ENCODE peak calls at places on chromosomes 16 and 17, in seven cellular contexts. R, V, X, T, P, K and Y are unnamed samples.

GRCh38 chr16:52597772-52598483 is 51.0 kb upstream of the TOX3 start:
- DNase-seq in R (no peak), X (no peak), K (no peak), T (no peak), P (no peak), V (peak; percentile 46), Y (no peak)

GRCh38 chr16:18803569-18804462 is 2.5 kb upstream of the ARL6IP1 start:
- DNase-seq in X (no peak), P (no peak), K (no peak), T (no peak), R (no peak), V (no peak), Y (no peak)

GRCh38 chr16:48317614-48318013 is 67.6 kb downstream of the SIAH1 start:
- DNase-seq in K (no peak), R (no peak), X (no peak), T (no peak), P (no peak), V (no peak), Y (no peak)

GRCh38 chr17:76273923-76274558 is 8.9 kb downstream of the UBALD2 start:
- DNase-seq in P (no peak), R (peak; percentile 67), V (no peak), X (no peak), T (no peak), K (no peak), Y (no peak)

GRCh38 chr16:51268237-51268636 is 117.2 kb upstream of the SALL1 start:
- DNase-seq in T (no peak), V (no peak), X (no peak), P (no peak), R (no peak), K (no peak), Y (no peak)

GRCh38 chr17:35254107-35254802 is 11.4 kb downstream of the SLFN5 start:
- DNase-seq in P (peak; percentile 69), K (peak; percentile 19), V (no peak), T (peak; percentile 96), R (no peak), X (no peak), Y (no peak)

GRCh38 chr17:78337244-78338109 is 22.4 kb downstream of the SOCS3 start:
- DNase-seq in X (no peak), R (peak; percentile 75), T (peak; percentile 48), K (no peak), P (peak; percentile 80), V (no peak), Y (peak; percentile 79)

GRCh38 chr17:17119106-17119505 is 76.8 kb downstream of the MPRIP start:
- DNase-seq in K (no peak), P (no peak), X (no peak), T (no peak), R (peak; percentile 55), V (no peak), Y (no peak)

GRCh38 chr16:46852130-46852529 is 21.1 kb upstream of the C16orf87 start:
- DNase-seq in K (no peak), X (no peak), P (no peak), V (no peak), R (no peak), T (no peak), Y (no peak)

GRCh38 chr16:30183961-30184429 is 593 bp downstream of the CORO1A start:
- DNase-seq in R (peak; percentile 83), K (no peak), P (peak; percentile 65), X (peak; percentile 90), T (no peak), V (no peak), Y (peak; percentile 87)

GRCh38 chr17:6643460-6644125 is 2.7 kb downstream of the TXNDC17 start:
- DNase-seq in K (no peak), R (no peak), P (no peak), X (no peak), T (no peak), V (no peak), Y (no peak)

GRCh38 chr16:3650631-3651265 is 3.7 kb upstream of the DNASE1 start:
- DNase-seq in P (no peak), V (no peak), R (peak; percentile 59), T (no peak), X (no peak), K (no peak), Y (no peak)

GRCh38 chr16:23408242-23409201 is 44.5 kb downstream of the COG7 start:
- DNase-seq in R (no peak), V (no peak), K (peak; percentile 67), X (no peak), T (peak; percentile 8), P (no peak), Y (no peak)

GRCh38 chr17:36942031-36942599 is 4.8 kb downstream of the LHX1 start:
- DNase-seq in X (no peak), K (no peak), R (no peak), P (peak; percentile 44), V (no peak), T (no peak), Y (peak; percentile 31)

GRCh38 chr16:54577566-54578180 is 291.1 kb upstream of the IRX3 start:
- DNase-seq in T (no peak), V (no peak), K (no peak), X (no peak), R (no peak), P (no peak), Y (no peak)

GRCh38 chr17:61284174-61284573 is 115.5 kb upstream of the TBX2 start:
- DNase-seq in T (peak; percentile 31), X (no peak), R (no peak), K (no peak), P (no peak), V (no peak), Y (no peak)

GRCh38 chr17:74815671-74816370 is 39.7 kb upstream of the NAT9 start:
- DNase-seq in X (no peak), K (no peak), T (no peak), R (no peak), P (no peak), V (no peak), Y (no peak)

GRCh38 chr17:351875-352420 is 659 bp downstream of the RPH3AL start:
- DNase-seq in X (no peak), T (no peak), P (no peak), V (no peak), R (no peak), K (no peak), Y (no peak)

GRCh38 chr16:72833969-72834368 is 214.0 kb downstream of the ZFHX3 start:
- DNase-seq in X (no peak), P (no peak), R (no peak), T (no peak), V (no peak), K (no peak), Y (no peak)

GRCh38 chr16:21084631-21085235 is 65.9 kb downstream of the DNAH3 start:
- DNase-seq in K (no peak), R (no peak), V (no peak), T (no peak), X (no peak), P (no peak), Y (no peak)